ENCODE peak calls at places on chromosomes 2 and 18, in seven cellular contexts. N is MG63; T is tibial artery; M is T1000; S is upper lobe of right lung; L is activated CD8-positive, alpha-beta memory T cell treated with anti-CD3 and anti-CD28 coated beads for 24 hours; R is RKO. V is an unnamed sample.
A peak's percentile ranks its signal among the peaks of the same experiment; 100 is the strongest.

GRCh38 chr2:230714122-230714453 is 1.4 kb downstream of the CAB39 start:
- DNase-seq in L (no peak), N (peak; percentile 39), R (peak; percentile 82), M (no peak), T (no peak), S (no peak), V (no peak)

GRCh38 chr2:240437861-240438809 is 2.7 kb downstream of the GPC1 start:
- DNase-seq in N (peak; percentile 62), L (peak; percentile 89), R (peak; percentile 71), T (peak; percentile 85), S (peak; percentile 85), M (peak; percentile 27), V (peak; percentile 65)

GRCh38 chr18:27685807-27686412 is 491.0 kb downstream of the CDH2 start:
- DNase-seq in S (no peak), T (no peak), R (peak; percentile 38), N (no peak), L (no peak), M (peak; percentile 4), V (peak; percentile 26)

GRCh38 chr2:191434072-191434471 is 188.9 kb downstream of the MYO1B start:
- DNase-seq in N (no peak), S (no peak), M (no peak), T (no peak), R (no peak), L (no peak), V (no peak)

GRCh38 chr2:6914829-6915228 is 2.4 kb upstream of the RNF144A start:
- DNase-seq in T (no peak), S (no peak), L (no peak), M (no peak), N (peak; percentile 62), R (peak; percentile 76), V (no peak)

GRCh38 chr2:101754613-101755012 is 57.1 kb downstream of the MAP4K4 start:
- DNase-seq in T (no peak), L (no peak), N (peak; percentile 73), M (no peak), R (no peak), S (no peak), V (no peak)

GRCh38 chr2:185531721-185532120 is 206.9 kb upstream of the FSIP2 start:
- DNase-seq in L (no peak), N (no peak), R (no peak), T (no peak), M (no peak), S (no peak), V (no peak)

GRCh38 chr2:69577467-69578200 is 65.9 kb downstream of the AAK1 start:
- DNase-seq in M (no peak), R (no peak), S (no peak), N (peak; percentile 68), L (no peak), T (no peak), V (no peak)

GRCh38 chr18:52402814-52403213 is 62.8 kb downstream of the DCC start:
- DNase-seq in M (no peak), T (no peak), S (no peak), R (no peak), N (no peak), L (no peak), V (no peak)

GRCh38 chr2:99928472-99929053 is 213.8 kb downstream of the AFF3 start:
- DNase-seq in R (no peak), M (no peak), L (no peak), N (no peak), S (no peak), T (no peak), V (no peak)

GRCh38 chr2:6826081-6826913 is 39.4 kb downstream of the CMPK2 start:
- DNase-seq in S (no peak), R (peak; percentile 97), N (peak; percentile 16), T (no peak), L (peak; percentile 78), M (peak; percentile 50), V (peak; percentile 34)

GRCh38 chr2:43052204-43052943 is 174.0 kb downstream of the ZFP36L2 start:
- DNase-seq in S (peak; percentile 3), T (peak; percentile 3), L (no peak), R (no peak), N (no peak), M (no peak), V (no peak)

GRCh38 chr2:102717308-102718018 is 44.4 kb upstream of the TMEM182 start:
- DNase-seq in M (no peak), T (no peak), N (peak; percentile 48), S (no peak), R (no peak), L (no peak), V (no peak)